ENCODE peak calls at places on chromosomes 4 and X, in seven cellular contexts. V is activated CD8-positive, alpha-beta T cell treated with anti-CD3 and anti-CD28 coated beads for 36 hours; X is right atrium auricular region; U is A549; B is esophagus muscularis mucosa; Z is stomach; G is pancreas. N is an unnamed sample.

GRCh38 chr4:51855270-51855669 is 12.3 kb downstream of the DCUN1D4 start:
- DNase-seq in V (no peak), X (no peak), U (no peak), B (peak), Z (no peak), G (no peak), N (no peak)

GRCh38 chr4:153218961-153219360 is 14.7 kb downstream of the TRIM2 start:
- DNase-seq in V (no peak), X (no peak), U (no peak), B (no peak), Z (no peak), G (no peak), N (no peak)

GRCh38 chr4:19982556-19982955 is 269.1 kb upstream of the SLIT2 start:
- DNase-seq in V (no peak), X (no peak), U (no peak), B (no peak), Z (no peak), G (no peak), N (no peak)

GRCh38 chrX:18927558-18927957 is 56.4 kb downstream of the PHKA2 start:
- DNase-seq in V (no peak), X (no peak), U (no peak), B (no peak), Z (no peak), G (no peak), N (no peak)

GRCh38 chrX:69229436-69229835 is 64.2 kb upstream of the PJA1 start:
- DNase-seq in V (no peak), X (no peak), U (no peak), B (no peak), Z (no peak), G (no peak), N (no peak)

GRCh38 chr4:76206222-76206942 is 7.2 kb downstream of the SCARB2 start:
- DNase-seq in V (no peak), X (no peak), U (no peak), B (peak), Z (no peak), G (no peak), N (peak)

GRCh38 chr4:128387600-128388351 is 100.2 kb upstream of the PGRMC2 start:
- DNase-seq in V (no peak), X (no peak), U (no peak), B (no peak), Z (no peak), G (no peak), N (no peak)

GRCh38 chr4:147110968-147111367 is 165.3 kb upstream of the TTC29 start:
- DNase-seq in V (no peak), X (no peak), U (no peak), B (no peak), Z (no peak), G (no peak), N (no peak)

GRCh38 chr4:40739347-40739746 is 10.4 kb upstream of the NSUN7 start:
- DNase-seq in V (no peak), X (no peak), U (no peak), B (no peak), Z (no peak), G (no peak), N (no peak)

GRCh38 chrX:53330331-53330730 is 48.9 kb upstream of the IQSEC2 start:
- DNase-seq in V (no peak), X (no peak), U (no peak), B (no peak), Z (no peak), G (no peak), N (no peak)

GRCh38 chrX:15749642-15750610 is 11.9 kb downstream of the CA5B start:
- DNase-seq in V (peak), X (peak), U (no peak), B (no peak), Z (peak), G (no peak), N (no peak)

GRCh38 chr4:39591290-39591689 is 47.4 kb downstream of the SMIM14 start:
- DNase-seq in V (no peak), X (no peak), U (peak), B (no peak), Z (peak), G (no peak), N (no peak)
- TF ChIP-seq CTCF in V (no peak), X (no peak), U (peak), B (no peak), Z (no peak), G (no peak), N (no peak)

DNA sequence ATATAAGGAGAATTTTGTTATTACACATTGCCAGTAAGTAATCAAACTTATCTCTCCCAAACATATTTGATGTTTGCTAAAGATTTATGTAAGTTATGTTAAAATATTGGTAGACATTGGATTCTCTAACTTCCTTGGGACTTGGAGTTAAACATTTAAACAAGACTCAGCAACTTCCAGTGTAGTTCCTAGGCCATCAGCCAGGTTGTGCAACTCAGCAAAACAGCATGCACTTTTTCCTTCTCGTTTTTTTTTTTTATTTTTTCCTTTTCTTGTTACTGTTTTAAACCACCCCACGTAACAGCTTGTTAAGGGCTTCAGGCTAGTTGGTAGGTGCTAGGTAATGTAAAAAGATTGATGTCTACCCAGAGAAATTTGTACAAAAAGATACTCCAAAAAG is 510.4 kb downstream of the ANKRD50 start:
- DNase-seq in V (no peak), X (no peak), U (no peak), B (no peak), Z (no peak), G (no peak), N (no peak)
- TF ChIP-seq CTCF in V (no peak), X (peak), U (no peak), B (peak), Z (no peak), G (no peak), N (no peak)

GRCh38 chr4:13647012-13647411 is 19.5 kb upstream of the BOD1L1 start:
- DNase-seq in V (no peak), X (no peak), U (no peak), B (no peak), Z (no peak), G (no peak), N (no peak)

GRCh38 chr4:13642576-13642975 is 15.1 kb upstream of the BOD1L1 start:
- DNase-seq in V (no peak), X (no peak), U (no peak), B (no peak), Z (peak), G (no peak), N (no peak)

GRCh38 chr4:13641084-13641483 is 13.6 kb upstream of the BOD1L1 start:
- DNase-seq in V (no peak), X (no peak), U (no peak), B (no peak), Z (no peak), G (no peak), N (no peak)

GRCh38 chr4:13642163-13642562 is 14.6 kb upstream of the BOD1L1 start:
- DNase-seq in V (no peak), X (no peak), U (no peak), B (no peak), Z (no peak), G (no peak), N (no peak)

GRCh38 chr4:13645075-13645474 is 17.6 kb upstream of the BOD1L1 start:
- DNase-seq in V (no peak), X (no peak), U (no peak), B (no peak), Z (no peak), G (no peak), N (no peak)
- TF ChIP-seq CTCF in V (no peak), X (no peak), U (no peak), B (no peak), Z (no peak), G (no peak), N (no peak)

GRCh38 chr4:141658316-141658715 is 21.9 kb downstream of the IL15 start:
- DNase-seq in V (no peak), X (no peak), U (no peak), B (no peak), Z (no peak), G (no peak), N (no peak)

GRCh38 chr4:141657550-141657949 is 21.2 kb downstream of the IL15 start:
- DNase-seq in V (no peak), X (no peak), U (no peak), B (no peak), Z (no peak), G (no peak), N (no peak)

GRCh38 chr4:141656031-141656430 is 19.6 kb downstream of the IL15 start:
- DNase-seq in V (no peak), X (no peak), U (no peak), B (no peak), Z (no peak), G (no peak), N (no peak)

GRCh38 chr4:141652161-141652778 is 15.9 kb downstream of the IL15 start:
- DNase-seq in V (no peak), X (no peak), U (no peak), B (no peak), Z (no peak), G (no peak), N (no peak)

GRCh38 chr4:141654098-141654497 is 17.7 kb downstream of the IL15 start:
- DNase-seq in V (no peak), X (peak), U (no peak), B (no peak), Z (no peak), G (no peak), N (no peak)
- TF ChIP-seq CTCF in V (no peak), X (peak), U (peak), B (peak), Z (no peak), G (no peak), N (no peak)

GRCh38 chrX:153704021-153704526 is 16.3 kb downstream of the SLC6A8 start:
- DNase-seq in V (no peak), X (no peak), U (no peak), B (no peak), Z (no peak), G (peak), N (no peak)
- TF ChIP-seq CTCF in V (no peak), X (no peak), U (no peak), B (no peak), Z (no peak), G (no peak), N (no peak)

N was measured in vagina.